ENCODE peak calls at places on chromosomes 7 and 10, in eight cellular contexts. X is IMR-90, M is A549, E is SK-N-SH, K is K562, P is HepG2, Y is GM12878, R is H1. I is an unnamed sample.

GRCh38 chr7:3028767-3029111 is 14.9 kb downstream of the CARD11 start:
- DNase-seq in X (no peak), M (no peak), E (peak), K (no peak), P (no peak), Y (no peak), R (no peak), I (no peak)

GRCh38 chr7:75534727-75535307 is 42.7 kb downstream of the SPDYE5 start:
- DNase-seq in X (peak), M (no peak), E (no peak), K (peak), P (no peak), Y (peak), R (no peak), I (no peak)

GRCh38 chr10:17854044-17854652 is 45.0 kb downstream of the MRC1 start:
- DNase-seq in X (no peak), M (no peak), E (no peak), K (no peak), P (no peak), Y (peak), R (no peak), I (no peak)

GRCh38 chr7:151377406-151377805 is 32.4 kb downstream of the WDR86 start:
- DNase-seq in X (no peak), M (no peak), E (peak), K (no peak), P (no peak), Y (no peak), R (no peak), I (no peak)

GRCh38 chr10:3339531-3339950 is 167.0 kb upstream of the PITRM1 start:
- DNase-seq in X (peak), M (no peak), E (no peak), K (no peak), P (no peak), Y (no peak), R (no peak), I (no peak)

GRCh38 chr7:18890885-18891621 is 226.4 kb downstream of the TWIST1 start:
- DNase-seq in X (peak), M (no peak), E (no peak), K (no peak), P (no peak), Y (no peak), R (no peak), I (no peak)

GRCh38 chr7:140304071-140304799 is 94.1 kb downstream of the SLC37A3 start:
- DNase-seq in X (peak), M (peak), E (peak), K (no peak), P (peak), Y (peak), R (no peak), I (no peak)

GRCh38 chr7:29285451-29285807 is 90.9 kb downstream of the CHN2 start:
- DNase-seq in X (peak), M (peak), E (no peak), K (no peak), P (peak), Y (peak), R (peak), I (peak)

GRCh38 chr10:48358162-48358561 is 51.7 kb downstream of the MAPK8 start:
- DNase-seq in X (no peak), M (no peak), E (no peak), K (no peak), P (no peak), Y (no peak), R (no peak), I (no peak)

GRCh38 chr10:64658528-64658927 is 1137.3 kb downstream of the REEP3 start:
- DNase-seq in X (no peak), M (no peak), E (no peak), K (no peak), P (no peak), Y (no peak), R (no peak), I (no peak)

GRCh38 chr10:51297438-51297837 is 223.2 kb downstream of the PRKG1 start:
- DNase-seq in X (peak), M (no peak), E (no peak), K (no peak), P (no peak), Y (no peak), R (no peak), I (no peak)

GRCh38 chr10:118978316-118978997 is 51.1 kb upstream of the NANOS1 start:
- DNase-seq in X (no peak), M (no peak), E (no peak), K (no peak), P (no peak), Y (no peak), R (no peak), I (no peak)

GRCh38 chr10:113087082-113088029 is 137.3 kb downstream of the TCF7L2 start:
- DNase-seq in X (peak), M (peak), E (no peak), K (peak), P (peak), Y (no peak), R (no peak), I (peak)

GRCh38 chr7:151433721-151434400 is 6.1 kb downstream of the CRYGN start:
- DNase-seq in X (no peak), M (no peak), E (no peak), K (no peak), P (no peak), Y (no peak), R (no peak), I (no peak)

GRCh38 chr7:155775691-155776090 is 36.6 kb downstream of the SHH start:
- DNase-seq in X (no peak), M (no peak), E (no peak), K (no peak), P (no peak), Y (no peak), R (no peak), I (no peak)

GRCh38 chr10:15097011-15097812 is at the start of gene RPP38:
- DNase-seq in X (peak), M (peak), E (peak), K (peak), P (peak), Y (peak), R (peak), I (peak)

GRCh38 chr10:3465406-3465891 is 292.9 kb upstream of the PITRM1 start:
- DNase-seq in X (peak), M (no peak), E (no peak), K (no peak), P (no peak), Y (no peak), R (no peak), I (no peak)

GRCh38 chr10:129784891-129785290 is 179.2 kb downstream of the EBF3 start:
- DNase-seq in X (no peak), M (no peak), E (no peak), K (no peak), P (no peak), Y (no peak), R (no peak), I (no peak)

GRCh38 chr10:102065561-102066420 is 642 bp downstream of the HPS6 start:
- DNase-seq in X (peak), M (peak), E (peak), K (no peak), P (no peak), Y (no peak), R (no peak), I (no peak)

DNA sequence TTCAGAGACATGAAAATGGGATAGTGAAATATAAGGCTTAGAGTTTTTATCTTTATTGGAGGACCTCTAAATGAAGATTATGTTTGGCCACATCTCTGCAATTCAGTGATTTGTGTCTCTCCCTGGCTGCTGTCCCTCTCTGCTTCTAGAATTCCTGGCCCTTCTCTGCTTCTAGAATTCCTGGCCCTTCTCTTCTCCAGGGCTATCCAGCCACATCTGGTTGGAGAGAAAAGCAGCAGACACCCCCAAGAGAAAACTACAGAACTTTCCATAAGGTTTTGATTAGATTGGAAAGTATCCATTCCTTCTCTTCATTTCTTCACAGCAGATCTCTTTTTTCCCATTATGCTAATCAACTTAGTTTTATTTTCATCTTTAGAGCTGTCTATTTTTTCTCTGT is 135.5 kb downstream of the NPY start:
- DNase-seq in X (no peak), M (no peak), E (no peak), K (no peak), P (no peak), Y (no peak), R (no peak), I (no peak)
- TF ChIP-seq RAD21 in X (no peak), M (no peak), E (no peak), K (no peak), P (no peak), Y (no peak), R (no peak), I (no peak)

DNA sequence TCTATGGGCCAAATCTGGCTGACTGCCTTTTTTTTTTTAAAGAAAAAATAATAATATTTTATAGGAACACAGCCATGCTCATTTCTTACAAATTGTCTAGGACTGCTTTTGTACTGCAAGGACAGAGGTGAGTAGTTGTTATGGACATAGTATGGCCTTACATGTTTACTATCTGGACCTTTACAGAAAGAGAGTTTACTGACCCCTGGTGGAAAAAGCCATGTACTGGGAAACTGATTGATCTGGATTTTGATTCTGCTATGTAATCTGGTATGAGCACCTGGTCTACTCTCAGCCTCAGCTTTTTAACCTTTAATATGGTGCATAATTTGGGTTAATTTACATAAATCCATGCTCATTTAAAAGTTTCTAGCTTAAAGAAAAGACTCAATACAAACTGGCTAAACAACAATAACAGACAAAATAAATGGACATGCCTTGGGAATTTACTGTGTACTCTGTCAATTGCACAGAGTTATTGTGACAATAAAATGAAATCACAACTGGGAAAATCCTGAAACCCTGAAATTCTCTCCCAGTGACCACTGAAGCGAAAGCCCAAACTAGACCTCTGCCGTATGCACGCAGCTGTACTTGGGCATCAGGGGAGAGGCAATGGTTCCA is 260.7 kb downstream of the BMPER start:
- DNase-seq in X (peak), M (peak), E (peak), K (no peak), P (peak), Y (no peak), R (no peak), I (peak)
- TF ChIP-seq RAD21 in X (peak), M (peak), E (peak), K (no peak), P (no peak), Y (peak), R (peak), I (peak)

DNA sequence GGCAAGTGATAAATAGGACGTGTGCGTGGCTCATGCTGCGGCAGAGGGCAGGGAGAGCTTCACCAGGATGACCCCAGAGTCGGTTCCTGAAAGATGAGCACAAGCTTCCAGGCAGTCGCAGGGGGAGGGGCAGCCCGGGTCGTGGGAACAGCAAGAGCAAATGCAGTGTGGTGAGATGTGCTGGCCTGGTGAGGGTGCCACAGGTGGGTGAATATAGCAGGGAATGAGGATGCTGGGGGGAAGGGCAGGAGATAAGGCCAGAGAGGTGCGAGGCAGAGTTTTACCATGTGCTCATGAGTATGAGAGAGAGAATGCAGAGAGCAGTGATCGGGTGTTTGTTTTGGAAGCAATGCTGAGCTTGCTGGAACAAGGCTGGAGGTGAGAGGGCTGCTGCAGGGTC is 70.8 kb downstream of the ATXN7L1 start:
- DNase-seq in X (peak), M (no peak), E (no peak), K (no peak), P (no peak), Y (no peak), R (peak), I (no peak)
- TF ChIP-seq RAD21 in X (no peak), M (no peak), E (no peak), K (no peak), P (no peak), Y (no peak), R (no peak), I (no peak)

GRCh38 chr10:69287181-69287580 is 8.9 kb downstream of the HK1 start:
- DNase-seq in X (no peak), M (no peak), E (no peak), K (no peak), P (no peak), Y (no peak), R (no peak), I (no peak)
- TF ChIP-seq RAD21 in X (no peak), M (no peak), E (no peak), K (no peak), P (no peak), Y (no peak), R (no peak), I (no peak)

DNA sequence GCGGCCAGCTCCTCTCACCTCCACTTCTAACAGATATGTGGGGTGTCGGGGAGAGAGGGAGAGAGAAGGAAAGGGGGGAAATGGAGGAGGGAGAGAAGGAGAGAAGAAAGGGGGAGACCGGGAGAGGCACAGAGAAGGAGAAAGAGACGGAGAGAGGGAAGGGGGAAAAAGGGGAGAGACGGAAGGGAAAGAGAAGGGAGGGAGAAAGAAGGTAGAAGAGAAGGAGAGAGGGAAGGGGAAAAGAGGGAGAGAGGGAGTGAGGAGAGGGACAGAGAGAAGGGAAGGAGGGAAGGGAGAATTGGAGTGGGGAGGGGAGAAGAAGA is 3.0 kb downstream of the VSTM2A start:
- DNase-seq in X (no peak), M (no peak), E (no peak), K (no peak), P (no peak), Y (no peak), R (no peak), I (no peak)
- TF ChIP-seq RAD21 in X (no peak), M (no peak), E (no peak), K (no peak), P (no peak), Y (no peak), R (no peak), I (no peak)

DNA sequence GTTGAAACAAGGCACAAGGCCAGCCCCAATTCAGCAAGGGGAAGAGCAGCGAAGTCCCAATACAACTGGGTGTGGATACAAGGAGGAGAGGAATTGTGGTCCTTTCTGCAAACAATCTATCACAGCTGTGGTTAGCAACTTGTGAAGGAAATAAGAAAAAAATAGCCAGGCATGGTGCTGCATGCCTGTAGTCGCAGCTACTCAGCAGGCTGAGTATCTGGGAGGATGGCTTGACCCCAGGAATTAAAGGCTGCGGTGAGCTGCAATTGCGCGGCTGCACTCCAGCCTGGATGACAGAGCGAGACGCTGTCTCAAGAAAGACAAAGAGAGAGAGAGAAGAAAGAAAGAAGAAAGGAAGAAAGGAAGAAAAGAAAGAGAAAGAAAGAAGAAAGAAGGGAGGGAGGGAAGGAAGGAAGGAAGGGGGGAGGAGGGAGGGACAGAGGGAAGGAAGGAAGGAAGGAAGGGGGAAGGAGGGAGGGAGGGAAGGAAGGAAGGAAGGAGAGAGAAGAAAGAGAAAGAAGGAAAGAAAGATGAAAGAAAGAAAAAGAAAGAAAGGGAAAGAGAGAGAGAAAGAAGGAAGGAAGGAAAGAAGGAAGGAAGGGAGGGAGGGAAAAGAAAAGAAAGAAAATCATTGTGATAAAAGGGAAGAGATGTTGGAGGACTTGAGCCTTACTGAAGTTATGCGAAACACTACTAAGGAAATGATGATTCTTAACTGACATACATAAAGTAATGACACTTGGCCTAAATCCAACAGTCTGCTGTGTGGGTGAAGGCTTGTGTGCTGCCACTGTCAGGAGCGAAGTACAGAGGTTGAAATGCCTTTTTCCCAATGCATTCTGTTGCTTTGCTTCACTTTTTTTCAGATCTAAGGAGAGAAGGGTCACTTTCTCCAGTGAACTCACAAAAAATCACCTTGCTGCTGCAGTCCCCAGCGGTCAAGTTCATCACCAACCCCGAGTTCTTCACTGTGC is 117.0 kb upstream of the STK17A start:
- DNase-seq in X (peak), M (no peak), E (peak), K (no peak), P (no peak), Y (no peak), R (peak), I (no peak)
- TF ChIP-seq RAD21 in X (no peak), M (no peak), E (no peak), K (no peak), P (no peak), Y (no peak), R (no peak), I (no peak)